ENCODE peak calls at places on chromosomes 6 and 20, in seven cellular contexts. D is anterior cingulate cortex; W is Right ventricle myocardium superior; B is A172; Q is sigmoid colon; E is A549; G is CD8-positive, alpha-beta memory T cell. F is an unnamed sample.
A peak's percentile ranks its signal among the peaks of the same experiment; 100 is the strongest.

GRCh38 chr6:6790891-6791290 is 202.4 kb downstream of the LY86 start:
- DNase-seq in D (no peak), W (no peak), B (peak; percentile 73), Q (no peak), E (peak; percentile 14), G (no peak), F (no peak)

GRCh38 chr6:36053878-36054277 is 26.3 kb downstream of the MAPK14 start:
- DNase-seq in D (no peak), W (no peak), B (no peak), Q (no peak), E (no peak), G (no peak), F (no peak)

GRCh38 chr6:37583261-37583660 is 83.6 kb upstream of the CCDC167 start:
- DNase-seq in D (no peak), W (no peak), B (no peak), Q (no peak), E (no peak), G (no peak), F (no peak)

GRCh38 chr20:51660741-51661608 is 107.2 kb downstream of the ATP9A start:
- DNase-seq in D (no peak), W (no peak), B (peak; percentile 91), Q (no peak), E (peak; percentile 31), G (no peak), F (peak; percentile 45)

GRCh38 chr20:34058831-34059230 is 53.2 kb downstream of the EIF2S2 start:
- DNase-seq in D (no peak), W (no peak), B (no peak), Q (no peak), E (no peak), G (no peak), F (no peak)

GRCh38 chr6:25788305-25788922 is 33.9 kb downstream of the SLC17A4 start:
- DNase-seq in D (no peak), W (no peak), B (peak; percentile 51), Q (no peak), E (peak; percentile 57), G (peak; percentile 12), F (peak; percentile 49)

GRCh38 chr6:16651871-16652270 is 109.4 kb downstream of the ATXN1 start:
- DNase-seq in D (no peak), W (no peak), B (no peak), Q (no peak), E (no peak), G (no peak), F (no peak)

GRCh38 chr20:32906200-32906599 is 47.5 kb downstream of the EFCAB8 start:
- DNase-seq in D (no peak), W (no peak), B (no peak), Q (no peak), E (no peak), G (no peak), F (no peak)

GRCh38 chr6:161189891-161190290 is 84.0 kb downstream of the AGPAT4 start:
- DNase-seq in D (no peak), W (no peak), B (no peak), Q (no peak), E (no peak), G (no peak), F (no peak)

F was measured in NCI-H226.